ENCODE peak calls at places on chromosomes 7 and 10, in nine cellular contexts. G is GM12865, P is AG10803, D is lower lobe of right lung, T is fibroblast of mammary gland, O is AG09309, J is gastrocnemius medialis, X is cardiac fibroblast, V is lung. L is an unnamed sample.

GRCh38 chr10:42637142-42637541 is 1.2 kb downstream of the ZNF33B start:
- DNase-seq in G (no peak), P (no peak), D (no peak), T (no peak), O (no peak), J (no peak), X (no peak), V (no peak), L (no peak)

GRCh38 chr7:150335101-150335773 is 6.2 kb downstream of the RARRES2 start:
- DNase-seq in G (no peak), P (peak; percentile 86), D (no peak), T (peak; percentile 66), O (no peak), J (no peak), X (peak; percentile 80), V (no peak), L (no peak)

GRCh38 chr10:44293842-44294241 is 91.1 kb downstream of the CXCL12 start:
- DNase-seq in G (no peak), P (peak; percentile 53), D (peak; percentile 69), T (peak; percentile 93), O (peak; percentile 52), J (peak; percentile 52), X (peak; percentile 84), V (peak; percentile 81), L (peak; percentile 11)

GRCh38 chr7:36690514-36691187 is 33.6 kb downstream of the AOAH start:
- DNase-seq in G (peak; percentile 15), P (no peak), D (no peak), T (no peak), O (no peak), J (no peak), X (no peak), V (no peak), L (no peak)

GRCh38 chr10:53111529-53111928 is 338.9 kb upstream of the MBL2 start:
- DNase-seq in G (peak; percentile 81), P (no peak), D (no peak), T (no peak), O (no peak), J (no peak), X (no peak), V (no peak), L (no peak)

GRCh38 chr7:94584113-94584512 is 71.8 kb downstream of the SGCE start:
- DNase-seq in G (no peak), P (peak; percentile 63), D (no peak), T (peak; percentile 24), O (no peak), J (peak; percentile 14), X (peak; percentile 40), V (peak; percentile 65), L (peak; percentile 3)

GRCh38 chr7:100509213-100509612 is 25.5 kb downstream of the NYAP1 start:
- DNase-seq in G (no peak), P (peak; percentile 88), D (no peak), T (peak; percentile 83), O (peak; percentile 42), J (no peak), X (peak; percentile 93), V (no peak), L (peak; percentile 56)

GRCh38 chr10:130105724-130106123 is 4.9 kb downstream of the C10orf143 start:
- DNase-seq in G (no peak), P (no peak), D (no peak), T (no peak), O (no peak), J (no peak), X (no peak), V (no peak), L (no peak)

GRCh38 chr10:87760195-87760905 is 57.7 kb downstream of the ATAD1 start:
- DNase-seq in G (no peak), P (peak; percentile 9), D (no peak), T (no peak), O (no peak), J (no peak), X (no peak), V (no peak), L (no peak)

GRCh38 chr10:48491422-48492139 is 113.3 kb downstream of the ARHGAP22 start:
- DNase-seq in G (no peak), P (no peak), D (no peak), T (no peak), O (no peak), J (no peak), X (no peak), V (no peak), L (no peak)

GRCh38 chr10:78802866-78803265 is 265.9 kb upstream of the ZMIZ1 start:
- DNase-seq in G (no peak), P (peak; percentile 85), D (no peak), T (peak; percentile 83), O (peak; percentile 37), J (peak; percentile 40), X (peak; percentile 73), V (peak; percentile 50), L (peak; percentile 73)

GRCh38 chr10:79045566-79046175 is 23.1 kb upstream of the ZMIZ1 start:
- DNase-seq in G (no peak), P (no peak), D (peak; percentile 24), T (no peak), O (no peak), J (no peak), X (no peak), V (no peak), L (no peak)

GRCh38 chr10:122639801-122640200 is 59.8 kb downstream of the C10orf120 start:
- DNase-seq in G (no peak), P (no peak), D (no peak), T (no peak), O (no peak), J (no peak), X (no peak), V (no peak), L (no peak)

GRCh38 chr7:24637706-24638105 is 64.5 kb downstream of the PALS2 start:
- DNase-seq in G (no peak), P (peak; percentile 16), D (no peak), T (peak; percentile 27), O (no peak), J (no peak), X (peak; percentile 19), V (no peak), L (peak; percentile 17)

GRCh38 chr7:101700424-101700823 is 71.3 kb upstream of the MYL10 start:
- DNase-seq in G (no peak), P (no peak), D (no peak), T (no peak), O (no peak), J (no peak), X (no peak), V (no peak), L (no peak)

GRCh38 chr10:17273403-17273802 is 45.4 kb downstream of the VIM start:
- DNase-seq in G (no peak), P (peak; percentile 38), D (no peak), T (peak; percentile 87), O (peak; percentile 40), J (no peak), X (peak; percentile 5), V (no peak), L (peak; percentile 59)

GRCh38 chr7:154744226-154744860 is 258.6 kb downstream of the PAXIP1 start:
- DNase-seq in G (peak; percentile 19), P (no peak), D (no peak), T (no peak), O (no peak), J (no peak), X (no peak), V (peak; percentile 35), L (no peak)

GRCh38 chr10:58797356-58797755 is 284.7 kb downstream of the BICC1 start:
- DNase-seq in G (no peak), P (peak; percentile 61), D (no peak), T (peak; percentile 49), O (no peak), J (no peak), X (no peak), V (no peak), L (no peak)

GRCh38 chr7:44063894-44064651 is 1.3 kb downstream of the PGAM2 start:
- DNase-seq in G (no peak), P (no peak), D (peak; percentile 35), T (no peak), O (no peak), J (peak; percentile 68), X (no peak), V (no peak), L (no peak)

GRCh38 chr10:120432209-120432608 is 24.8 kb upstream of the PLPP4 start:
- DNase-seq in G (no peak), P (peak; percentile 25), D (no peak), T (no peak), O (no peak), J (no peak), X (no peak), V (no peak), L (no peak)

GRCh38 chr10:120431356-120431755 is 25.7 kb upstream of the PLPP4 start:
- DNase-seq in G (no peak), P (no peak), D (no peak), T (no peak), O (no peak), J (no peak), X (no peak), V (no peak), L (no peak)

GRCh38 chr10:120433176-120433575 is 23.9 kb upstream of the PLPP4 start:
- DNase-seq in G (no peak), P (no peak), D (no peak), T (no peak), O (no peak), J (no peak), X (no peak), V (no peak), L (no peak)

GRCh38 chr10:120437541-120437940 is 19.5 kb upstream of the PLPP4 start:
- DNase-seq in G (no peak), P (peak; percentile 48), D (no peak), T (no peak), O (no peak), J (no peak), X (no peak), V (no peak), L (no peak)

GRCh38 chr10:120436431-120437142 is 20.4 kb upstream of the PLPP4 start:
- DNase-seq in G (no peak), P (no peak), D (no peak), T (no peak), O (no peak), J (no peak), X (no peak), V (no peak), L (no peak)
- TF ChIP-seq CTCF in G (no peak), P (peak; percentile 21), D (no peak), T (no peak), O (peak; percentile 28), J (no peak), X (no peak), V (no peak), L (no peak)

GRCh38 chr7:116455009-116455408 is 44.5 kb upstream of the CAV2 start:
- DNase-seq in G (no peak), P (peak; percentile 67), D (no peak), T (peak; percentile 89), O (peak; percentile 13), J (no peak), X (peak; percentile 40), V (no peak), L (peak; percentile 70)
- H3K4me3 ChIP-seq in G (no peak overlapping the region), P (no peak overlapping the region), D (no peak overlapping the region), T (no peak overlapping the region), O (no peak overlapping the region), J (no peak overlapping the region), X (no peak overlapping the region), V (no peak overlapping the region), L (peak overlapping the region; percentile 3)

GRCh38 chr10:68208424-68209042 is 23.4 kb downstream of the ATOH7 start:
- DNase-seq in G (peak; percentile 56), P (peak; percentile 85), D (no peak), T (peak; percentile 80), O (peak; percentile 52), J (no peak), X (peak; percentile 85), V (no peak), L (peak; percentile 65)
- TF ChIP-seq CTCF in G (peak; percentile 48), P (peak; percentile 92), D (no peak), T (peak; percentile 75), O (peak; percentile 72), J (no peak), X (peak; percentile 67), V (no peak), L (peak; percentile 64)

GRCh38 chr10:76509501-76509900 is 1078.1 kb downstream of the LRMDA start:
- DNase-seq in G (no peak), P (peak; percentile 74), D (no peak), T (no peak), O (no peak), J (no peak), X (peak; percentile 3), V (no peak), L (no peak)
- H3K4me3 ChIP-seq in G (no peak overlapping the region), P (no peak overlapping the region), D (no peak overlapping the region), T (no peak overlapping the region), O (no peak overlapping the region), J (no peak overlapping the region), X (no peak overlapping the region), V (no peak overlapping the region), L (no peak overlapping the region)